ENCODE peak calls at places on chromosomes 11 and 22, in eight cellular contexts. R, M, O, Y, T, W, Q and A are unnamed samples.

GRCh38 chr11:117170210-117170609 is 8.3 kb upstream of the SIDT2 start:
- DNase-seq in R (no peak), W (no peak), T (no peak), M (no peak), Q (no peak), Y (no peak), O (no peak), A (no peak)

GRCh38 chr11:36095716-36096115 is 151.9 kb downstream of the LDLRAD3 start:
- DNase-seq in Q (no peak), R (no peak), Y (no peak), O (no peak), W (no peak), T (no peak), M (peak), A (no peak)

GRCh38 chr11:45146072-45147016 is at the start of gene PRDM11:
- DNase-seq in W (peak), M (peak), Y (peak), R (peak), T (peak), Q (peak), O (peak), A (peak)

GRCh38 chr22:20530368-20531153 is 23.2 kb downstream of the MED15 start:
- DNase-seq in T (no peak), R (peak), W (no peak), Q (no peak), Y (no peak), M (peak), O (no peak), A (peak)

GRCh38 chr22:46561435-46561905 is 24.1 kb upstream of the CELSR1 start:
- DNase-seq in W (no peak), M (no peak), T (no peak), Q (peak), R (peak), O (no peak), Y (no peak), A (no peak)

GRCh38 chr11:118258410-118258809 is 5.7 kb downstream of the MPZL2 start:
- DNase-seq in T (no peak), Q (no peak), W (no peak), Y (no peak), M (no peak), R (no peak), O (no peak), A (no peak)

GRCh38 chr11:75261474-75261847 is 20.9 kb downstream of the TPBGL start:
- DNase-seq in O (no peak), T (no peak), Q (peak), W (no peak), R (no peak), M (no peak), Y (no peak), A (no peak)

GRCh38 chr22:38761202-38762162 is 5.7 kb upstream of the SUN2 start:
- DNase-seq in Y (no peak), M (no peak), Q (no peak), R (no peak), T (no peak), O (no peak), W (no peak), A (no peak)